ENCODE peak calls at places on chromosomes 6 and 20, in nine cellular contexts. K is neural crest cell, J is heart right ventricle, L is epithelial cell of esophagus, R is OCI-LY7, X is pancreas, O is bronchial epithelial cell, I is HepG2, E is epithelial cell of proximal tubule. Q is an unnamed sample.

GRCh38 chr6:56243518-56244070 is 3.8 kb downstream of the COL21A1 start:
- DNase-seq in J (no peak), I (no peak), O (no peak), K (no peak), R (no peak), X (no peak), L (no peak), E (no peak), Q (no peak)

GRCh38 chr6:118618676-118619377 is 32.6 kb downstream of the CEP85L start:
- DNase-seq in I (peak), O (peak), K (peak), R (peak), L (peak), E (no peak), X (peak), J (peak), Q (peak)

GRCh38 chr6:125957845-125958244 is 1.3 kb downstream of the HINT3 start:
- DNase-seq in K (no peak), O (peak), L (peak), X (no peak), R (no peak), J (no peak), E (peak), I (peak), Q (peak)

GRCh38 chr6:39804666-39805065 is 12.5 kb downstream of the DAAM2 start:
- DNase-seq in J (no peak), O (peak), R (no peak), E (peak), L (peak), X (no peak), I (no peak), K (no peak), Q (peak)

GRCh38 chr6:22590423-22590822 is 21.1 kb downstream of the HDGFL1 start:
- DNase-seq in E (no peak), R (no peak), X (no peak), L (no peak), I (no peak), K (no peak), O (no peak), J (no peak), Q (no peak)

GRCh38 chr6:140812636-140813035 is 1320.1 kb upstream of the GJE1 start:
- DNase-seq in K (no peak), X (no peak), E (no peak), O (no peak), R (no peak), J (no peak), L (peak), I (no peak), Q (peak)

GRCh38 chr6:157991067-157991432 is 9.4 kb downstream of the SYNJ2 start:
- DNase-seq in X (no peak), K (no peak), L (no peak), R (no peak), O (no peak), I (no peak), E (no peak), J (no peak), Q (no peak)

GRCh38 chr20:51412333-51412761 is 130.2 kb downstream of the NFATC2 start:
- DNase-seq in L (no peak), O (no peak), E (no peak), X (no peak), K (no peak), I (no peak), J (peak), R (no peak), Q (no peak)

GRCh38 chr20:11796041-11796440 is 121.7 kb upstream of the BTBD3 start:
- DNase-seq in X (no peak), R (no peak), E (no peak), I (no peak), O (no peak), J (no peak), K (no peak), L (no peak), Q (no peak)

GRCh38 chr6:72424476-72424875 is 197.4 kb upstream of the KCNQ5 start:
- DNase-seq in I (no peak), E (no peak), L (peak), O (peak), J (no peak), K (no peak), R (no peak), X (no peak), Q (no peak)

GRCh38 chr6:107064579-107065065 is 36.6 kb downstream of the MTRES1 start:
- DNase-seq in K (no peak), E (peak), I (peak), L (no peak), J (peak), R (no peak), X (no peak), O (no peak), Q (peak)

GRCh38 chr6:22300287-22300998 is 3.6 kb upstream of the PRL start:
- DNase-seq in J (no peak), L (no peak), O (no peak), E (no peak), R (no peak), K (no peak), I (no peak), X (no peak), Q (no peak)

GRCh38 chr6:44980841-44981240 is 347.3 kb upstream of the RUNX2 start:
- DNase-seq in O (no peak), E (no peak), L (no peak), R (no peak), K (no peak), X (no peak), J (no peak), I (no peak), Q (no peak)

GRCh38 chr20:58131581-58132142 is 96.8 kb downstream of the ANKRD60 start:
- DNase-seq in O (peak), L (peak), J (no peak), X (no peak), E (no peak), I (peak), R (no peak), K (no peak), Q (peak)

GRCh38 chr6:71123051-71123450 is 165.6 kb upstream of the OGFRL1 start:
- DNase-seq in I (no peak), E (no peak), R (no peak), J (no peak), O (no peak), L (no peak), X (no peak), K (no peak), Q (no peak)

GRCh38 chr6:125722886-125723285 is 26.5 kb upstream of the HEY2 start:
- DNase-seq in O (no peak), E (peak), X (no peak), I (no peak), J (no peak), R (no peak), L (no peak), K (no peak), Q (no peak)

GRCh38 chr20:25040438-25040831 is 17.5 kb downstream of the ACSS1 start:
- DNase-seq in R (no peak), J (no peak), L (no peak), I (no peak), E (no peak), O (no peak), X (no peak), K (no peak), Q (peak)

GRCh38 chr6:122109075-122109474 is 290.4 kb upstream of the HSF2 start:
- DNase-seq in X (no peak), I (no peak), L (no peak), E (no peak), R (no peak), O (no peak), K (no peak), J (no peak), Q (no peak)

GRCh38 chr20:32325706-32326506 is 32.2 kb upstream of the ASXL1 start:
- DNase-seq in L (peak), X (no peak), J (no peak), O (peak), I (peak), R (no peak), E (no peak), K (no peak), Q (peak)

GRCh38 chr6:25301358-25301757 is 22.2 kb downstream of the CARMIL1 start:
- DNase-seq in R (peak), I (no peak), L (no peak), J (no peak), O (no peak), E (no peak), K (no peak), X (no peak), Q (no peak)

GRCh38 chr6:145273136-145273535 is 462.2 kb downstream of the EPM2A start:
- DNase-seq in E (no peak), X (no peak), L (no peak), I (no peak), K (no peak), J (no peak), R (no peak), O (no peak), Q (no peak)

GRCh38 chr6:33271098-33271607 is 523 bp downstream of the VPS52 start:
- DNase-seq in O (no peak), E (no peak), J (no peak), R (no peak), I (no peak), X (no peak), L (no peak), K (no peak), Q (no peak)

GRCh38 chr20:43938932-43939761 is 24.5 kb downstream of the TOX2 start:
- DNase-seq in K (no peak), J (no peak), X (no peak), R (no peak), E (peak), O (peak), I (peak), L (peak), Q (peak)

GRCh38 chr20:22993823-22994222 is 41.3 kb upstream of the SSTR4 start:
- DNase-seq in R (no peak), L (no peak), X (no peak), J (no peak), E (no peak), K (no peak), I (no peak), O (no peak), Q (no peak)

GRCh38 chr20:12914804-12915203 is 94.0 kb upstream of the SPTLC3 start:
- DNase-seq in L (no peak), I (peak), J (no peak), R (no peak), K (no peak), X (no peak), E (no peak), O (no peak), Q (no peak)

GRCh38 chr6:157878039-157878438 is 55.0 kb downstream of the SNX9 start:
- DNase-seq in E (no peak), I (no peak), O (no peak), X (no peak), K (no peak), L (no peak), J (no peak), R (no peak), Q (no peak)

GRCh38 chr6:106474476-106474875 is 114.0 kb downstream of the CRYBG1 start:
- DNase-seq in E (no peak), J (no peak), O (peak), X (no peak), L (peak), K (no peak), I (no peak), R (no peak), Q (peak)

GRCh38 chr6:25404693-25405169 is 125.6 kb downstream of the CARMIL1 start:
- DNase-seq in R (peak), K (no peak), I (no peak), X (no peak), E (no peak), J (no peak), L (peak), O (peak), Q (peak)

GRCh38 chr6:107655245-107655644 is 165.3 kb downstream of the SOBP start:
- DNase-seq in E (no peak), L (no peak), R (peak), K (no peak), J (no peak), O (no peak), I (no peak), X (no peak), Q (no peak)

GRCh38 chr20:52448513-52448912 is 256.9 kb upstream of the ZFP64 start:
- DNase-seq in J (no peak), X (no peak), I (no peak), L (no peak), E (no peak), R (no peak), O (no peak), K (no peak), Q (no peak)

GRCh38 chr6:142960098-142960497 is 15.1 kb upstream of the HIVEP2 start:
- DNase-seq in R (no peak), J (no peak), K (no peak), I (no peak), L (peak), E (no peak), O (peak), X (no peak), Q (no peak)

GRCh38 chr6:34155471-34156300 is 9.8 kb upstream of the GRM4 start:
- DNase-seq in L (no peak), I (no peak), O (no peak), R (no peak), K (no peak), J (no peak), X (no peak), E (no peak), Q (no peak)

GRCh38 chr20:18739785-18740184 is 73.8 kb upstream of the SCP2D1 start:
- DNase-seq in E (no peak), O (no peak), I (no peak), R (no peak), K (no peak), J (no peak), L (no peak), X (no peak), Q (no peak)

GRCh38 chr6:72826033-72826432 is 204.2 kb downstream of the KCNQ5 start:
- DNase-seq in X (no peak), O (peak), I (no peak), E (peak), J (no peak), R (no peak), K (no peak), L (peak), Q (no peak)

GRCh38 chr6:67331304-67331703 is 1303.8 kb upstream of the ADGRB3 start:
- DNase-seq in J (no peak), L (no peak), R (no peak), X (no peak), E (no peak), O (no peak), K (no peak), I (no peak), Q (no peak)

GRCh38 chr6:25034477-25034876 is 98.7 kb upstream of the RIPOR2 start:
- DNase-seq in O (no peak), J (no peak), K (no peak), I (no peak), X (no peak), R (no peak), L (no peak), E (no peak), Q (no peak)

GRCh38 chr20:31842471-31843157 is 2.8 kb downstream of the FOXS1 start:
- DNase-seq in K (no peak), X (peak), I (no peak), E (no peak), L (no peak), J (peak), O (no peak), R (no peak), Q (peak)

GRCh38 chr6:47308674-47309325 is 905 bp downstream of the TNFRSF21 start:
- DNase-seq in X (peak), J (peak), R (peak), I (no peak), K (peak), E (no peak), O (no peak), L (peak), Q (peak)

GRCh38 chr6:47573109-47573508 is 95.5 kb downstream of the CD2AP start:
- DNase-seq in K (no peak), O (no peak), E (no peak), L (no peak), R (no peak), I (no peak), X (no peak), J (no peak), Q (no peak)

DNA sequence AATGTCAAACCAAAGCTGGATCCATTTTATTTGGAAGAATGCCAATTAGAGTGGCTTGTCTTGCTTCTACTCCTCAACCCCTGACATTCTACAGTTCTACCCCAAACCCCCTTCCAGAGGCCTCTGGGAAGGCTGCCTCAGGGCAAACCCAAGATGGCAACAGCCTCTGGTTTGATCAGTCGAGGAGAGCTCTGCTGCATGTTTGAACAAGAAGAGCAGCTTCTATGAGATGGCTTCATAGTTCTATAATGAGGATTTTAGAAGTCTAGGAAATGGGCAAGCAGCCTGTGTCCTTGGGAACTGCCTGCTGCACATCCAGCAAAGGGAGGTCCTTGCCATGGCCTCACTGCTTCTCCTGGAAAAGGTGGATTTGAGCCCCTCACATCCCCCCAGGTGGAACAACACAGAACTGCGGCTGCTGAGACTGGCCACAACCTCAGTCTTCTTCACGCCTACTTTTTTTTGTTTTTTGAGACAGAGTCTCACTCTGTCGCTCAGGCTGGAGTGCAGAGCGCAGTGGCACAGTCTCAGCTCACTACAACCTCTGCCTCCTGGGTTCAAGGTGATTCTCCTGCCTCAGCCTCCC is 37.9 kb downstream of the ZC3H12D start:
- DNase-seq in O (no peak), J (no peak), X (no peak), I (no peak), K (no peak), E (no peak), R (no peak), L (no peak), Q (no peak)
- TF ChIP-seq CTCF in O (no peak), J (no peak), X (no peak), I (no peak), K (peak), E (no peak), R (no peak), L (no peak), Q (no peak)

DNA sequence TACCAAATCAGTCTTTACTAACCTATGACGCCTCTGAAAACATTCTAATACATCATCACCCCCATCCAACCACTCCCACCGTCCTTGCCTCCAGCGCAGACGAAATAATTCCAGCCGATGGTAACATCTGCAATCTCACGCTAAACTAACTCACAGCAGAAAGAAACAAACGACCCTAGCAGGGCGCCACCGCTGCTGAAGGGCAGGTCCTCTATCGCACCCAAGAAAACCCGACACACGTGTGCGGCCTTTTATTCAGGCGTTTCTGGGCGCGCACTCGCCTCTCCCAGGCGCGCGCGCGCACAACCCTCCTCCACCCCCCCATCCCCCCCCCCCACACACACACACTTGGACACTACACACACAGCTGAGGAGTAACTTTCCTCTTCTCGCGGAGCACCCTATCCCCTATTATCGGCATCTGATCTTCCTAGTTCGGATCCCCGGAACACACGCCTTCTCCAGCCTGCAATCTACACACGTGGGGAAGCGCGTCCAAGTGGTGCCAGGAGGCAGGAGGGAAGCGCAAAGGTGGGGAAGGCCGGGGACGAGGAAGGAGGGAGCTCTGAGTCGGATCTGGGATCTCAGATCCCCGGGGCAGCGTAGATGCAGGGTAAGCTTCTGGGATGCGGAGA is 1.4 kb downstream of the GFOD1 start:
- DNase-seq in K (peak), I (peak), O (peak), L (peak), E (no peak), X (no peak), J (peak), R (peak), Q (peak)
- TF ChIP-seq CTCF in K (no peak), I (peak), O (no peak), L (no peak), E (no peak), X (no peak), J (no peak), R (peak), Q (no peak)

GRCh38 chr6:1237636-1238035 is 74.3 kb upstream of the FOXQ1 start:
- DNase-seq in E (no peak), I (no peak), L (no peak), O (no peak), X (no peak), R (no peak), J (no peak), K (no peak), Q (no peak)
- TF ChIP-seq CTCF in E (no peak), I (no peak), L (no peak), O (no peak), X (no peak), R (no peak), J (no peak), K (no peak), Q (no peak)

GRCh38 chr20:40797425-40797824 is 108.4 kb upstream of the MAFB start:
- DNase-seq in L (peak), O (peak), J (no peak), R (peak), E (no peak), K (no peak), I (peak), X (no peak), Q (peak)
- TF ChIP-seq CTCF in L (peak), O (peak), J (peak), R (peak), E (peak), K (peak), I (peak), X (no peak), Q (peak)

GRCh38 chr6:46129634-46130505 is at the start of gene ENPP4:
- DNase-seq in J (peak), I (peak), R (peak), K (peak), E (peak), O (peak), X (peak), L (peak), Q (no peak)
- TF ChIP-seq CTCF in J (peak), I (no peak), R (peak), K (peak), E (no peak), O (no peak), X (no peak), L (no peak), Q (no peak)

GRCh38 chr6:40804905-40805304 is 217.7 kb upstream of the LRFN2 start:
- DNase-seq in K (no peak), L (no peak), R (peak), E (no peak), I (no peak), X (no peak), J (no peak), O (no peak), Q (no peak)
- TF ChIP-seq CTCF in K (peak), L (no peak), R (peak), E (peak), I (no peak), X (no peak), J (peak), O (peak), Q (no peak)

GRCh38 chr20:3038454-3038853 is 5.0 kb upstream of the GNRH2 start:
- DNase-seq in I (no peak), E (no peak), K (no peak), O (no peak), R (no peak), L (no peak), J (no peak), X (no peak), Q (no peak)
- TF ChIP-seq CTCF in I (no peak), E (no peak), K (no peak), O (no peak), R (no peak), L (no peak), J (no peak), X (no peak), Q (no peak)

DNA sequence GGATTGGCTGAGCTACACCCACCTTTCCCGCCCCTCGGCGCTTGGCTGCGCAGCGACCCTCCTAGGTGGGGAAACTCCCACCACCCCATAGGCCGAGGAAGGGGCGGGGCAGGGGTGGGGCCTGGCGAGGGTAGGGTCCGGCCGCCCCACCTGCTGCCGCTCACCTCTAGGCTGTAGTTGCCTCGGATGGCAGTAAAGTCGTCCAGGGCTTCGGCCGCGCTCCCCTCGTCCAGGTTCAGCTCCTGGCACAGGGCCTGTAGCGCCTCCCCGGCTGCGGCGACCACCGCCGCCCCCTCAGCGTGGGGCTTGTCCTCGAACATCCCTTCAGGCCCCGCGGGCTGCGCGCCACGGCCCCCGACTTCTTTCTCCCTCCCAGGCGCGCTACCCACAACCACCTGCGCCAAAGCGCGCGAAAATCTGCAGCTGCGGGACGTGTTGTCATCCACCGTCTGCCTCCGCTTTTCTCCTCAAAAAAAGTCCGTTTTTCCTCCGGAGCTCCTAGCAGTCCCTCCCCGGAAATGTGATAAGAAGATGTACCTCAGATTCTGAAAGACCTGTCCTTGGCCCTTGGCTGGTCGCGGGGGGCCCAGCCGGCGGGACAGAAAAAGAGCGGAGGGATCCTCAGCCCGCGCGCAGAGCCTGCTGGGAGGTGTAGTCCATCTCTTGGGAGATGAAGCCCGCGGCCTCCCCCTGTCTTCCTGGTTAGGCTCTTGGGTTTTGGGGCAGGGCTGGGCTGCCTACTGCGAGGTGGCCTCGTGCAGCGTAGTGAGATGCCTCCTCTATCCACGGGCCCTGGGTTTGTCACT is at the start of gene RBL1:
- DNase-seq in I (peak), O (peak), X (peak), K (peak), E (peak), R (peak), J (peak), L (peak), Q (peak)
- TF ChIP-seq CTCF in I (peak), O (peak), X (no peak), K (peak), E (peak), R (peak), J (peak), L (peak), Q (no peak)